ENCODE peak calls at places on chromosomes 16 and 17, in ten cellular contexts. One of them, this sample, is unnamed.

GRCh38 chr17:41404024-41404651 is 6.7 kb upstream of the KRT31 start:
- DNase-seq in Peyer's patch: no peak
- DNase-seq in cardiac fibroblast: peak
- DNase-seq in ovary: no peak
- DNase-seq in AG09309: peak
- DNase-seq in A549: peak
- DNase-seq in neuronal stem cell: no peak
- DNase-seq in fibroblast of the aortic adventitia: peak
- DNase-seq in upper lobe of right lung: no peak
- DNase-seq in cardiac muscle cell: peak
- DNase-seq in this sample: peak

GRCh38 chr16:67770371-67770991 is 35.9 kb downstream of the RANBP10 start:
- DNase-seq in fibroblast of the aortic adventitia: peak
- DNase-seq in Peyer's patch: no peak
- DNase-seq in cardiac muscle cell: peak
- DNase-seq in A549: no peak
- DNase-seq in upper lobe of right lung: no peak
- DNase-seq in AG09309: no peak
- DNase-seq in cardiac fibroblast: peak
- DNase-seq in neuronal stem cell: no peak
- DNase-seq in ovary: no peak
- DNase-seq in this sample: no peak

GRCh38 chr17:50908860-50909764 is 43.0 kb upstream of the TOB1 start:
- DNase-seq in cardiac muscle cell: no peak
- DNase-seq in fibroblast of the aortic adventitia: no peak
- DNase-seq in cardiac fibroblast: no peak
- DNase-seq in neuronal stem cell: no peak
- DNase-seq in AG09309: no peak
- DNase-seq in ovary: no peak
- DNase-seq in upper lobe of right lung: peak
- DNase-seq in A549: no peak
- DNase-seq in Peyer's patch: no peak
- DNase-seq in this sample: peak

GRCh38 chr17:76791053-76791980 is 53.4 kb downstream of the MFSD11 start:
- DNase-seq in ovary: no peak
- DNase-seq in AG09309: no peak
- DNase-seq in A549: peak
- DNase-seq in neuronal stem cell: no peak
- DNase-seq in fibroblast of the aortic adventitia: peak
- DNase-seq in cardiac muscle cell: peak
- DNase-seq in cardiac fibroblast: peak
- DNase-seq in upper lobe of right lung: no peak
- DNase-seq in Peyer's patch: peak
- DNase-seq in this sample: peak

GRCh38 chr17:43905985-43906852 is 1.1 kb downstream of the MPP2 start:
- DNase-seq in AG09309: no peak
- DNase-seq in cardiac fibroblast: peak
- DNase-seq in ovary: peak
- DNase-seq in cardiac muscle cell: peak
- DNase-seq in neuronal stem cell: peak
- DNase-seq in fibroblast of the aortic adventitia: peak
- DNase-seq in Peyer's patch: peak
- DNase-seq in A549: peak
- DNase-seq in upper lobe of right lung: peak
- DNase-seq in this sample: no peak

GRCh38 chr16:50367777-50368409 is 895 bp downstream of the BRD7 start:
- DNase-seq in fibroblast of the aortic adventitia: no peak
- DNase-seq in ovary: no peak
- DNase-seq in cardiac fibroblast: peak
- DNase-seq in AG09309: no peak
- DNase-seq in Peyer's patch: no peak
- DNase-seq in upper lobe of right lung: no peak
- DNase-seq in neuronal stem cell: no peak
- DNase-seq in cardiac muscle cell: no peak
- DNase-seq in A549: no peak
- DNase-seq in this sample: no peak

GRCh38 chr16:7246578-7246977 is 86.1 kb upstream of the RBFOX1 start:
- DNase-seq in cardiac fibroblast: no peak
- DNase-seq in fibroblast of the aortic adventitia: no peak
- DNase-seq in cardiac muscle cell: no peak
- DNase-seq in AG09309: no peak
- DNase-seq in upper lobe of right lung: no peak
- DNase-seq in Peyer's patch: no peak
- DNase-seq in ovary: no peak
- DNase-seq in A549: no peak
- DNase-seq in neuronal stem cell: peak
- DNase-seq in this sample: no peak

GRCh38 chr17:55816532-55817272 is 65.9 kb downstream of the PCTP start:
- DNase-seq in neuronal stem cell: no peak
- DNase-seq in cardiac muscle cell: no peak
- DNase-seq in cardiac fibroblast: no peak
- DNase-seq in Peyer's patch: no peak
- DNase-seq in ovary: no peak
- DNase-seq in fibroblast of the aortic adventitia: no peak
- DNase-seq in AG09309: no peak
- DNase-seq in A549: no peak
- DNase-seq in upper lobe of right lung: no peak
- DNase-seq in this sample: no peak

GRCh38 chr16:11093578-11094074 is 149.3 kb downstream of the CLEC16A start:
- DNase-seq in neuronal stem cell: no peak
- DNase-seq in cardiac muscle cell: no peak
- DNase-seq in cardiac fibroblast: no peak
- DNase-seq in AG09309: no peak
- DNase-seq in A549: no peak
- DNase-seq in fibroblast of the aortic adventitia: no peak
- DNase-seq in ovary: no peak
- DNase-seq in upper lobe of right lung: peak
- DNase-seq in Peyer's patch: peak
- DNase-seq in this sample: no peak

GRCh38 chr17:80783461-80783860 is 208.2 kb upstream of the CHMP6 start:
- DNase-seq in ovary: no peak
- DNase-seq in cardiac fibroblast: no peak
- DNase-seq in fibroblast of the aortic adventitia: peak
- DNase-seq in upper lobe of right lung: no peak
- DNase-seq in neuronal stem cell: no peak
- DNase-seq in A549: no peak
- DNase-seq in AG09309: no peak
- DNase-seq in Peyer's patch: no peak
- DNase-seq in cardiac muscle cell: no peak
- DNase-seq in this sample: no peak

GRCh38 chr17:57255776-57256681 is at the start of gene MSI2:
- DNase-seq in AG09309: peak
- DNase-seq in upper lobe of right lung: peak
- DNase-seq in cardiac muscle cell: peak
- DNase-seq in cardiac fibroblast: peak
- DNase-seq in A549: peak
- DNase-seq in fibroblast of the aortic adventitia: peak
- DNase-seq in ovary: peak
- DNase-seq in neuronal stem cell: peak
- DNase-seq in Peyer's patch: peak
- DNase-seq in this sample: peak

GRCh38 chr16:77273815-77274214 is 74.6 kb downstream of the SYCE1L start:
- DNase-seq in cardiac fibroblast: peak
- DNase-seq in A549: no peak
- DNase-seq in fibroblast of the aortic adventitia: peak
- DNase-seq in neuronal stem cell: no peak
- DNase-seq in AG09309: peak
- DNase-seq in ovary: no peak
- DNase-seq in upper lobe of right lung: no peak
- DNase-seq in Peyer's patch: no peak
- DNase-seq in cardiac muscle cell: peak
- DNase-seq in this sample: peak

GRCh38 chr17:41420134-41420533 is 4.3 kb downstream of the KRT37 start:
- DNase-seq in cardiac fibroblast: peak
- DNase-seq in AG09309: no peak
- DNase-seq in fibroblast of the aortic adventitia: peak
- DNase-seq in neuronal stem cell: no peak
- DNase-seq in A549: no peak
- DNase-seq in upper lobe of right lung: no peak
- DNase-seq in cardiac muscle cell: no peak
- DNase-seq in Peyer's patch: no peak
- DNase-seq in ovary: no peak
- DNase-seq in this sample: no peak

GRCh38 chr17:70093163-70093562 is 18.1 kb downstream of the KCNJ16 start:
- DNase-seq in fibroblast of the aortic adventitia: no peak
- DNase-seq in Peyer's patch: no peak
- DNase-seq in cardiac muscle cell: no peak
- DNase-seq in neuronal stem cell: no peak
- DNase-seq in ovary: no peak
- DNase-seq in A549: no peak
- DNase-seq in upper lobe of right lung: no peak
- DNase-seq in cardiac fibroblast: no peak
- DNase-seq in AG09309: no peak
- DNase-seq in this sample: no peak

DNA sequence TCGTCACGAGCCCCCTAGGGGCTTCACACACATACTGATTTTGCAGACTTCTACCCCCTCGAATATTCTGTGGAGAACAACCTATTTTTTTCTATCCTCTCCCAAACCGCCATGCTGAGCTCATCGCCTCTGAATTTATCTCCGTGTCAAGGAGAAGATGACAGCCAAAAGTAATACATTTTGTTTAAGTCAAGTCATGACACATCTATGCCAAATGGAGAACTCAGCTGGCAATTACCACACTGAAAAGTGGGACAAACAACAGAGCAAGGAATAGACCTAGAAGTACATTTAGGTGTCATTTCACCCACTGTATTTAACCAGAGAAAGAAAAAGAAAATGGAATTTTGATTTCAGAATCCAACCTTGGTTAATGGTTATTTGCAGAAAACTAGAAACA is 260.2 kb downstream of the SLC39A11 start:
- DNase-seq in neuronal stem cell: no peak
- DNase-seq in Peyer's patch: no peak
- DNase-seq in ovary: no peak
- DNase-seq in upper lobe of right lung: no peak
- DNase-seq in fibroblast of the aortic adventitia: no peak
- DNase-seq in A549: no peak
- DNase-seq in AG09309: no peak
- DNase-seq in cardiac fibroblast: no peak
- DNase-seq in cardiac muscle cell: no peak
- DNase-seq in this sample: no peak
- H3K4me3 ChIP-seq in neuronal stem cell: no peak
- H3K4me3 ChIP-seq in Peyer's patch: no peak
- H3K4me3 ChIP-seq in ovary: no peak
- H3K4me3 ChIP-seq in upper lobe of right lung: no peak
- H3K4me3 ChIP-seq in fibroblast of the aortic adventitia: no peak
- H3K4me3 ChIP-seq in A549: no peak
- H3K4me3 ChIP-seq in AG09309: no peak
- H3K4me3 ChIP-seq in cardiac fibroblast: no peak
- H3K4me3 ChIP-seq in cardiac muscle cell: no peak
- H3K4me3 ChIP-seq in this sample: no peak

GRCh38 chr17:40065041-40065770 is 2.4 kb downstream of the THRA start:
- DNase-seq in AG09309: no peak
- DNase-seq in fibroblast of the aortic adventitia: peak
- DNase-seq in upper lobe of right lung: no peak
- DNase-seq in cardiac muscle cell: peak
- DNase-seq in Peyer's patch: no peak
- DNase-seq in ovary: peak
- DNase-seq in cardiac fibroblast: peak
- DNase-seq in neuronal stem cell: no peak
- DNase-seq in A549: peak
- DNase-seq in this sample: no peak

GRCh38 chr17:40068129-40068581 is 5.4 kb downstream of the THRA start:
- DNase-seq in ovary: peak
- DNase-seq in neuronal stem cell: no peak
- DNase-seq in AG09309: no peak
- DNase-seq in A549: no peak
- DNase-seq in fibroblast of the aortic adventitia: no peak
- DNase-seq in cardiac muscle cell: no peak
- DNase-seq in cardiac fibroblast: no peak
- DNase-seq in Peyer's patch: no peak
- DNase-seq in upper lobe of right lung: no peak
- DNase-seq in this sample: no peak

GRCh38 chr17:40067710-40068109 is 4.9 kb downstream of the THRA start:
- DNase-seq in neuronal stem cell: no peak
- DNase-seq in upper lobe of right lung: no peak
- DNase-seq in AG09309: no peak
- DNase-seq in cardiac muscle cell: no peak
- DNase-seq in A549: no peak
- DNase-seq in cardiac fibroblast: no peak
- DNase-seq in ovary: no peak
- DNase-seq in Peyer's patch: no peak
- DNase-seq in fibroblast of the aortic adventitia: no peak
- DNase-seq in this sample: no peak

GRCh38 chr17:40063915-40064531 is 1.3 kb downstream of the THRA start:
- DNase-seq in Peyer's patch: no peak
- DNase-seq in A549: no peak
- DNase-seq in fibroblast of the aortic adventitia: no peak
- DNase-seq in cardiac muscle cell: no peak
- DNase-seq in neuronal stem cell: no peak
- DNase-seq in cardiac fibroblast: no peak
- DNase-seq in upper lobe of right lung: peak
- DNase-seq in ovary: no peak
- DNase-seq in AG09309: no peak
- DNase-seq in this sample: no peak

GRCh38 chr17:40065771-40066510 is 3.2 kb downstream of the THRA start:
- DNase-seq in neuronal stem cell: no peak
- DNase-seq in A549: no peak
- DNase-seq in AG09309: no peak
- DNase-seq in upper lobe of right lung: no peak
- DNase-seq in Peyer's patch: no peak
- DNase-seq in cardiac muscle cell: no peak
- DNase-seq in ovary: peak
- DNase-seq in fibroblast of the aortic adventitia: no peak
- DNase-seq in cardiac fibroblast: no peak
- DNase-seq in this sample: no peak
- H3K4me3 ChIP-seq in neuronal stem cell: no peak
- H3K4me3 ChIP-seq in A549: peak
- H3K4me3 ChIP-seq in AG09309: no peak
- H3K4me3 ChIP-seq in upper lobe of right lung: peak
- H3K4me3 ChIP-seq in Peyer's patch: no peak
- H3K4me3 ChIP-seq in cardiac muscle cell: peak
- H3K4me3 ChIP-seq in ovary: peak
- H3K4me3 ChIP-seq in fibroblast of the aortic adventitia: no peak
- H3K4me3 ChIP-seq in cardiac fibroblast: no peak
- H3K4me3 ChIP-seq in this sample: no peak

DNA sequence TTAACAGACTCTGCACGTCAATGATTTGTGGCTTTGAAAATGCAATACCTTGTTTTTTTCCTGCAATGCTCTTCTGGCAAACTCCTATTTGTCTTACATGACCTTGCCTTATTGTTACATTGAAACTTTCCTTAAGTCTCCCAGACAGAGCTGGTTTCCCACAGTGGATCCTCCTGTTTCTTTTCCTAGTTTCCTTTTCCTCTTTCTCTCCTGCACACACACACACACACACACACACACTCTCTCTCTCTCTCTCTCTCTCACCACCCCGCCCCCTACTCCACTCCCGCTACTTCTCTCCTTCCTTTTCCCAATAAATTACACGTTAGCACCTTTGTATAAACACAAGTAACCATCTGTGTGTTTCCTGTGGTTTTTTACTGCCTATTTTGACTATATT is 2.3 kb downstream of the ORC6 start:
- DNase-seq in A549: no peak
- DNase-seq in ovary: no peak
- DNase-seq in AG09309: no peak
- DNase-seq in upper lobe of right lung: no peak
- DNase-seq in Peyer's patch: no peak
- DNase-seq in fibroblast of the aortic adventitia: peak
- DNase-seq in cardiac fibroblast: peak
- DNase-seq in cardiac muscle cell: peak
- DNase-seq in neuronal stem cell: no peak
- DNase-seq in this sample: no peak
- H3K4me3 ChIP-seq in A549: peak
- H3K4me3 ChIP-seq in ovary: no peak
- H3K4me3 ChIP-seq in AG09309: no peak
- H3K4me3 ChIP-seq in upper lobe of right lung: no peak
- H3K4me3 ChIP-seq in Peyer's patch: no peak
- H3K4me3 ChIP-seq in fibroblast of the aortic adventitia: peak
- H3K4me3 ChIP-seq in cardiac fibroblast: no peak
- H3K4me3 ChIP-seq in cardiac muscle cell: no peak
- H3K4me3 ChIP-seq in neuronal stem cell: no peak
- H3K4me3 ChIP-seq in this sample: no peak

GRCh38 chr17:37815516-37815915 is 70.7 kb upstream of the HNF1B start:
- DNase-seq in upper lobe of right lung: no peak
- DNase-seq in A549: peak
- DNase-seq in AG09309: no peak
- DNase-seq in cardiac fibroblast: no peak
- DNase-seq in Peyer's patch: no peak
- DNase-seq in fibroblast of the aortic adventitia: no peak
- DNase-seq in ovary: no peak
- DNase-seq in cardiac muscle cell: no peak
- DNase-seq in neuronal stem cell: no peak
- DNase-seq in this sample: no peak
- H3K4me3 ChIP-seq in upper lobe of right lung: no peak
- H3K4me3 ChIP-seq in A549: no peak
- H3K4me3 ChIP-seq in AG09309: no peak
- H3K4me3 ChIP-seq in cardiac fibroblast: no peak
- H3K4me3 ChIP-seq in Peyer's patch: no peak
- H3K4me3 ChIP-seq in fibroblast of the aortic adventitia: no peak
- H3K4me3 ChIP-seq in ovary: no peak
- H3K4me3 ChIP-seq in cardiac muscle cell: no peak
- H3K4me3 ChIP-seq in neuronal stem cell: no peak
- H3K4me3 ChIP-seq in this sample: no peak